ENCODE peak calls at places on chromosomes 4 and X, in five cellular contexts. S is pancreas; J is ovary; L is CD8-positive, alpha-beta memory T cell; H is fibroblast of lung. Z is an unnamed sample. For H3K9me3 and H3K27me3, the result is how much of the 10 kb centered on the place peaks cover.

GRCh38 chr4:3353747-3354454 is 61.1 kb downstream of the RGS12 start:
- DNase-seq in S (no peak), J (no peak), L (no peak), H (no peak), Z (no peak)

GRCh38 chrX:101958139-101958538 is 26.3 kb upstream of the ZMAT1 start:
- DNase-seq in S (no peak), J (no peak), L (no peak), H (peak), Z (no peak)

GRCh38 chrX:118740276-118740889 is 13.0 kb downstream of the IL13RA1 start:
- DNase-seq in S (no peak), J (no peak), L (no peak), H (no peak), Z (no peak)

GRCh38 chrX:2697741-2698294 is 6.7 kb downstream of the CD99 start:
- DNase-seq in S (no peak), J (no peak), L (no peak), H (peak), Z (no peak)

GRCh38 chr4:183329954-183330742 is 7.9 kb upstream of the CLDN24 start:
- DNase-seq in S (no peak), J (no peak), L (no peak), H (no peak), Z (no peak)

GRCh38 chr4:127669691-127670090 is 36.9 kb downstream of the INTU start:
- DNase-seq in S (no peak), J (no peak), L (no peak), H (no peak), Z (no peak)

GRCh38 chr4:126051709-126052424 is 737.1 kb downstream of the FAT4 start:
- DNase-seq in S (no peak), J (no peak), L (no peak), H (peak), Z (no peak)

GRCh38 chr4:176925962-176926361 is 133.2 kb upstream of the VEGFC start:
- DNase-seq in S (no peak), J (no peak), L (no peak), H (no peak), Z (no peak)

GRCh38 chr4:83284161-83285021 is at the start of gene COQ2:
- DNase-seq in S (peak), J (peak), L (peak), H (peak), Z (peak)

GRCh38 chr4:183721207-183722081 is 62.4 kb downstream of the TRAPPC11 start:
- DNase-seq in S (peak), J (peak), L (peak), H (peak), Z (peak)

GRCh38 chr4:217891-218290 is 87.4 kb downstream of the ZNF732 start:
- DNase-seq in S (no peak), J (no peak), L (no peak), H (no peak), Z (no peak)
- H3K9me3 ChIP-seq in S (under half), J (under half), L (under half), H (under half), Z (under half)

GRCh38 chr4:10567766-10568165 is 110.5 kb upstream of the ZNF518B start:
- DNase-seq in S (no peak), J (no peak), L (no peak), H (no peak), Z (no peak)

GRCh38 chr4:10569491-10569890 is 112.3 kb upstream of the ZNF518B start:
- DNase-seq in S (no peak), J (no peak), L (no peak), H (no peak), Z (no peak)

DNA sequence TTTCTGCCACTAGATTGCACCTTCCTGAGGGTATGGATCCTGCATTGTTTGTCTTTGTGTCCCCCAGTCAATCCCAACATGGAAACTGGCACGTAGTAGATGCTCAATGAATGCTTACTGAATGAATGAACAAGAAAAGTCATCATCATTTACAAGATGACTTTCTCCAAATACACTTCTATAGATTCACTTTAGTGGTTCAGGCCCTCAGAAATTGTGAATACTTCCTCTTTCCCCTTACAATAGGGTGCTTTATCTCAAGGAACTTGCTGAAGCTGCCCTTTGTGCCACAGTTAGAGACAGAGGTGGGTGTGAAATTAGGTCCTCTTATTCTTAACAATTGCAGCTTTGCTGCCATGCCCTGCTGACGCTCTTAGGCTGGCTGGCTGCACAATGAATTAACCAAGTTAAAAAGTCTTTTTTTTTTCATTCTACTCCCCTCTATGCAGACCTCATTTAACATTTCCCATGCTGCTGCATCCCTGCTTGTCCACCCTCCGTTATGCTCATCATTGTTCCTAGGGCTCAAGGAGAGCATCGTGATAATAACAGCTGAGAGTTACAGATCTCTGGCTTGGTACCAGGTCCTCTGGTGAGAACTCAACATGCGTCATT is 108.0 kb upstream of the ZNF518B start:
- DNase-seq in S (no peak), J (no peak), L (no peak), H (no peak), Z (no peak)
- H3K27me3 ChIP-seq in S (under half), J (under half), L (under half), H (under half), Z (under half)

GRCh38 chr4:168840386-168840763 is 169.7 kb downstream of the CBR4 start:
- DNase-seq in S (no peak), J (no peak), L (no peak), H (no peak), Z (no peak)

GRCh38 chr4:168839758-168840385 is 170.2 kb downstream of the CBR4 start:
- DNase-seq in S (no peak), J (no peak), L (no peak), H (peak), Z (no peak)

GRCh38 chr4:168842186-168842585 is 167.9 kb downstream of the CBR4 start:
- DNase-seq in S (no peak), J (no peak), L (no peak), H (no peak), Z (no peak)

GRCh38 chr4:168840988-168841681 is 168.9 kb downstream of the CBR4 start:
- DNase-seq in S (no peak), J (no peak), L (no peak), H (no peak), Z (peak)

DNA sequence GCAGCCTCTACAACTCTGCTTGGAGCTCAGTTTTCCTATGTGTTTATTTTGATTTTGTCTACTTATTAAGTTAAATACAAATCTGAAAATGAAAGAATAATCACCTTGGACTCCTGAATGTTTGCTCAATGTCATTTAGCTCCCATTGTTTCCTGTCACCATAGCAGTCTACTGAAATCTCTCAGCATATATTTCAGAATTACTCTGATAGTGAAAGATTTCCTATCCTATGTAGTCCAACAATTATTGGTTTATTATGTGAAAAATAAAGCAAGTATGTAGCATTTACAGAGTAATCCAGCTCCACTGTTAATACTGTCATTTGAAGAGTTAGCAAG is 168.4 kb downstream of the CBR4 start:
- DNase-seq in S (no peak), J (no peak), L (no peak), H (no peak), Z (no peak)
- H3K27ac ChIP-seq in S (no peak), J (no peak), L (no peak), H (no peak), Z (peak)

DNA sequence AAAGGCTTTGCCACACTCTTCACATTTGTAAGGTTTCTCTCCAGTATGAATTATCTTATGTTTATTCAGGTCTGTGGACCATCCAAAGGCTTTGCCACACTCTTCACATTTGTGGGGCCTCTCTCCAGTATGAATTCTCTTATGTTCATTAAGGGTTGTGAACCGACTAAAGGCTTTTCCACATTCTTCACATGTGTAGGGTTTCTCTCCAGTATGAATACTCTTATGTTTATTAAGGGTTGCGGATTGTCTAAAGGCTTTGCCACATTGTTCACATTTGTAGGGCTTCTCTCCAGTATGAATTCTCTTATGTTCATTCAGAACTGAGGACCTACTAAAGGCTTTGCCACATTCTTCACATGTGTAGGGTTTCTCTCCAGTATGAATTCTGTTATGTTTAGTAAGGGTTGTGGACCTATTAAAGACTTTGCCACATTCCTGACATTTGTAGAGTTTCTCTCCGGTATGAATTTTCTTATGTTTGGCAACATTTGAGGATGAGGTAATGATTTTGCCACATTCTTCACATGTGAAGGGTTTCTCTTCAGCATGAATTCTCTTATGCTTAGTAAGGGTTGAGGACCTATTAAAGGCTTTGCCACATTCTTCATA is 33.7 kb downstream of the ZNF732 start:
- DNase-seq in S (no peak), J (no peak), L (no peak), H (no peak), Z (no peak)
- H3K9me3 ChIP-seq in S (under half), J (under half), L (under half), H (under half), Z (under half)

GRCh38 chr4:181838253-181838652 is 404.9 kb upstream of the TENM3 start:
- DNase-seq in S (no peak), J (no peak), L (no peak), H (no peak), Z (no peak)

GRCh38 chr4:181830404-181831035 is 412.7 kb upstream of the TENM3 start:
- DNase-seq in S (no peak), J (no peak), L (no peak), H (no peak), Z (no peak)

GRCh38 chr4:181827246-181827645 is 416.0 kb upstream of the TENM3 start:
- DNase-seq in S (no peak), J (no peak), L (no peak), H (no peak), Z (no peak)

GRCh38 chr4:181835348-181835747 is 407.9 kb upstream of the TENM3 start:
- DNase-seq in S (no peak), J (no peak), L (no peak), H (no peak), Z (no peak)

DNA sequence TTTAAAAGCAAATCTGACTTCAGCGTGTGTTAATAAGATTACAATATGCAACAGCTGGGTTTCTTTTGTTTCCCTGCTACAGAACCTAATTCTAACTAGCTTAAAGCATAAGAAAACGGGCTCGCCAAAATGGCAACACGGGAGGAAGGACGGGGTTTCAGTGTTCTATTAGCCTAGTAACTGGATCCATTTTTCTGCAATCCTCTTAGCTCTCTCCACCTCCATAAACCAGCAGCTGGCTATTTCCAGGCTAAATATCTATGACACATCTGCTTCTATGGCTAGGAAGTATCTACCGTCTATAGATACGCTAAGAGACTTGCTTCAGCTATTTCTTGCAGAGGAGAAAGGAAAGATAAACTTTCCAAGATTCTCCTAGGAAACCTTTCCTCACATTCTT is 410.9 kb upstream of the TENM3 start:
- DNase-seq in S (no peak), J (no peak), L (no peak), H (peak), Z (no peak)
- H3K27me3 ChIP-seq in S (under half), J (under half), L (under half), H (under half), Z (under half)

GRCh38 chrX:789096-789495 is 158.5 kb downstream of the SHOX start:
- DNase-seq in S (no peak), J (no peak), L (no peak), H (no peak), Z (no peak)

GRCh38 chrX:793216-793770 is 162.7 kb downstream of the SHOX start:
- DNase-seq in S (no peak), J (no peak), L (no peak), H (no peak), Z (no peak)

GRCh38 chrX:790780-791360 is 160.3 kb downstream of the SHOX start:
- DNase-seq in S (no peak), J (no peak), L (no peak), H (no peak), Z (no peak)

GRCh38 chrX:790031-790430 is 159.4 kb downstream of the SHOX start:
- DNase-seq in S (no peak), J (no peak), L (no peak), H (no peak), Z (no peak)

GRCh38 chrX:791479-792034 is 161.0 kb downstream of the SHOX start:
- DNase-seq in S (no peak), J (no peak), L (no peak), H (no peak), Z (no peak)
- H3K27ac ChIP-seq in S (no peak), J (no peak), L (no peak), H (no peak), Z (no peak)

GRCh38 chr4:18942874-18943273 is 921.3 kb upstream of the LCORL start:
- DNase-seq in S (no peak), J (no peak), L (no peak), H (no peak), Z (no peak)

GRCh38 chr4:18945464-18945863 is 923.9 kb upstream of the LCORL start:
- DNase-seq in S (no peak), J (no peak), L (no peak), H (no peak), Z (no peak)
- H3K9me3 ChIP-seq in S (under half), J (under half), L (under half), H (under half), Z (under half)

GRCh38 chr4:16100833-16101232 is 17.0 kb upstream of the PROM1 start:
- DNase-seq in S (no peak), J (no peak), L (no peak), H (no peak), Z (no peak)
- H3K27me3 ChIP-seq in S (under half), J (under half), L (under half), H (under half), Z (under half)

DNA sequence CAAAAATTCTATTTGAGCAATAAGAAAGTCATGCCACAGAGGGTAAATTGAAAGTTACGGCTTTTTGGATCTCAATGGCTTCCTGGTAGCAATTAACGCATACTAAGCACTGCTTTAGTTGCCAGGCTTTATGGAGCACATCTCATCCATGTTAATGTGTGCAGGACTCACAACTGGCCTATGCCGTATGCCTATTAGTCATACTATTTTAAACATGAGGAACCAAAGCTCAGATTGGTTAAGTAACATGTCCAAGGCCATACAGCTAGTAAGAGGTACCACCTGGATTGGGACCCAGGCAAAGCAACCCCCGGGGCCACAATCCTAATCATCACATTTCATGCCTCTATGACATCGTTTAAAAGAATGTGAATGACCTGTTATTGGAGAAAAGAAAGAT is 17.1 kb downstream of the DAPP1 start:
- DNase-seq in S (no peak), J (no peak), L (no peak), H (no peak), Z (no peak)
- H3K27ac ChIP-seq in S (no peak), J (no peak), L (no peak), H (no peak), Z (no peak)

DNA sequence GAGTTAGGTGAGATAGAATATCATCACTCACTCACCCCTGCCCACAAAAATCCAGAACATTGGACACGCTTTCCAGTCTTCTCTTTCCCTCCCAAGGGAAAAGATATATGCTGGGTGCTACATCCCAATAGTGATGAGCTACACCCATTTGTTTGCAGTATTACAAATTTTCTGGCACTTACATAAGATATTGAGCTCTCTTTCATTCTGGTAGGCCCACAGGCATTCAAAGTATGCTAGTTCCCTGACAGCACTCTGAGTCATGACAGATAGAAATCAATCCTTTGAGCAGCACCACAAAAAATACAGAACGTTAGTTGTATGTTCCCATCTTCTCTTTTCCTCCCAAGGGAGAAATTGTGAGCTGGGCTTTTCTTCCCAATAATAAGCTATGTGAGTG is 477.6 kb upstream of the GRID2 start:
- DNase-seq in S (no peak), J (no peak), L (no peak), H (no peak), Z (no peak)
- H3K9me3 ChIP-seq in S (under half), J (under half), L (under half), H (under half), Z (under half)